ENCODE peak calls at places on chromosome 14, in ten cellular contexts. One of them, this sample, is unnamed.

GRCh38 chr14:50605776-50606175 is 45.8 kb downstream of the ATL1 start:
- DNase-seq in cardiac fibroblast: peak; percentile 74
- DNase-seq in fibroblast of lung: peak; percentile 15
- DNase-seq in neural crest cell: no peak
- DNase-seq in T follicular helper cell: no peak
- DNase-seq in stimulated activated CD4-positive, alpha-beta T cell treated with anti-CD3 and anti-CD28 coated beads, TNF-alpha, amount 100 ng/mL, for 48 hours: no peak
- DNase-seq in NCI-H446: no peak
- DNase-seq in LoVo: no peak
- DNase-seq in NCI-H146: no peak
- DNase-seq in cardiac muscle cell: peak; percentile 61
- DNase-seq in this sample: no peak

GRCh38 chr14:56065621-56066295 is 52.5 kb upstream of the PELI2 start:
- DNase-seq in stimulated activated CD4-positive, alpha-beta T cell treated with anti-CD3 and anti-CD28 coated beads, TNF-alpha, amount 100 ng/mL, for 48 hours: no peak
- DNase-seq in cardiac muscle cell: no peak
- DNase-seq in cardiac fibroblast: no peak
- DNase-seq in T follicular helper cell: no peak
- DNase-seq in NCI-H446: no peak
- DNase-seq in LoVo: no peak
- DNase-seq in neural crest cell: no peak
- DNase-seq in NCI-H146: no peak
- DNase-seq in fibroblast of lung: no peak
- DNase-seq in this sample: no peak

GRCh38 chr14:68376067-68376810 is 416.6 kb downstream of the ZFP36L1 start:
- DNase-seq in LoVo: peak; percentile 42
- DNase-seq in cardiac fibroblast: peak; percentile 39
- DNase-seq in stimulated activated CD4-positive, alpha-beta T cell treated with anti-CD3 and anti-CD28 coated beads, TNF-alpha, amount 100 ng/mL, for 48 hours: no peak
- DNase-seq in fibroblast of lung: no peak
- DNase-seq in NCI-H146: no peak
- DNase-seq in cardiac muscle cell: no peak
- DNase-seq in neural crest cell: no peak
- DNase-seq in T follicular helper cell: no peak
- DNase-seq in NCI-H446: no peak
- DNase-seq in this sample: no peak

GRCh38 chr14:103627073-103628025 is 1.7 kb upstream of the KLC1 start:
- DNase-seq in cardiac muscle cell: no peak
- DNase-seq in cardiac fibroblast: no peak
- DNase-seq in LoVo: peak; percentile 46
- DNase-seq in neural crest cell: no peak
- DNase-seq in T follicular helper cell: no peak
- DNase-seq in NCI-H146: no peak
- DNase-seq in NCI-H446: no peak
- DNase-seq in fibroblast of lung: no peak
- DNase-seq in stimulated activated CD4-positive, alpha-beta T cell treated with anti-CD3 and anti-CD28 coated beads, TNF-alpha, amount 100 ng/mL, for 48 hours: no peak
- DNase-seq in this sample: no peak

GRCh38 chr14:67285876-67286452 is 44.7 kb downstream of the PALS1 start:
- DNase-seq in NCI-H446: peak; percentile 58
- DNase-seq in stimulated activated CD4-positive, alpha-beta T cell treated with anti-CD3 and anti-CD28 coated beads, TNF-alpha, amount 100 ng/mL, for 48 hours: no peak
- DNase-seq in NCI-H146: no peak
- DNase-seq in LoVo: peak; percentile 38
- DNase-seq in T follicular helper cell: no peak
- DNase-seq in cardiac muscle cell: peak; percentile 72
- DNase-seq in fibroblast of lung: peak; percentile 79
- DNase-seq in cardiac fibroblast: peak; percentile 74
- DNase-seq in neural crest cell: no peak
- DNase-seq in this sample: peak; percentile 80

GRCh38 chr14:76257842-76258397 is 106.2 kb downstream of the GPATCH2L start:
- DNase-seq in LoVo: no peak
- DNase-seq in NCI-H446: no peak
- DNase-seq in NCI-H146: no peak
- DNase-seq in cardiac fibroblast: no peak
- DNase-seq in fibroblast of lung: no peak
- DNase-seq in stimulated activated CD4-positive, alpha-beta T cell treated with anti-CD3 and anti-CD28 coated beads, TNF-alpha, amount 100 ng/mL, for 48 hours: no peak
- DNase-seq in T follicular helper cell: no peak
- DNase-seq in cardiac muscle cell: no peak
- DNase-seq in neural crest cell: no peak
- DNase-seq in this sample: no peak

GRCh38 chr14:71739273-71739990 is 192.8 kb upstream of the RGS6 start:
- DNase-seq in cardiac fibroblast: peak; percentile 21
- DNase-seq in neural crest cell: no peak
- DNase-seq in fibroblast of lung: no peak
- DNase-seq in T follicular helper cell: no peak
- DNase-seq in NCI-H146: peak; percentile 10
- DNase-seq in LoVo: peak; percentile 73
- DNase-seq in NCI-H446: no peak
- DNase-seq in cardiac muscle cell: peak; percentile 28
- DNase-seq in stimulated activated CD4-positive, alpha-beta T cell treated with anti-CD3 and anti-CD28 coated beads, TNF-alpha, amount 100 ng/mL, for 48 hours: no peak
- DNase-seq in this sample: no peak

GRCh38 chr14:104101651-104102281 is 16.3 kb downstream of the ASPG start:
- DNase-seq in cardiac muscle cell: no peak
- DNase-seq in fibroblast of lung: no peak
- DNase-seq in stimulated activated CD4-positive, alpha-beta T cell treated with anti-CD3 and anti-CD28 coated beads, TNF-alpha, amount 100 ng/mL, for 48 hours: no peak
- DNase-seq in cardiac fibroblast: no peak
- DNase-seq in LoVo: no peak
- DNase-seq in T follicular helper cell: no peak
- DNase-seq in NCI-H146: no peak
- DNase-seq in neural crest cell: no peak
- DNase-seq in NCI-H446: no peak
- DNase-seq in this sample: no peak

GRCh38 chr14:67623114-67623513 is 3.4 kb downstream of the ARG2 start:
- DNase-seq in fibroblast of lung: peak; percentile 57
- DNase-seq in T follicular helper cell: no peak
- DNase-seq in neural crest cell: no peak
- DNase-seq in NCI-H146: no peak
- DNase-seq in cardiac muscle cell: peak; percentile 56
- DNase-seq in stimulated activated CD4-positive, alpha-beta T cell treated with anti-CD3 and anti-CD28 coated beads, TNF-alpha, amount 100 ng/mL, for 48 hours: no peak
- DNase-seq in cardiac fibroblast: peak; percentile 45
- DNase-seq in NCI-H446: no peak
- DNase-seq in LoVo: no peak
- DNase-seq in this sample: no peak

GRCh38 chr14:32560213-32560857 is 231.2 kb downstream of the AKAP6 start:
- DNase-seq in T follicular helper cell: no peak
- DNase-seq in fibroblast of lung: peak; percentile 87
- DNase-seq in stimulated activated CD4-positive, alpha-beta T cell treated with anti-CD3 and anti-CD28 coated beads, TNF-alpha, amount 100 ng/mL, for 48 hours: no peak
- DNase-seq in neural crest cell: peak; percentile 56
- DNase-seq in cardiac fibroblast: peak; percentile 90
- DNase-seq in NCI-H146: peak; percentile 34
- DNase-seq in cardiac muscle cell: peak; percentile 92
- DNase-seq in NCI-H446: peak; percentile 83
- DNase-seq in LoVo: peak; percentile 75
- DNase-seq in this sample: peak; percentile 90

GRCh38 chr14:86450075-86450474 is 920.1 kb downstream of the FLRT2 start:
- DNase-seq in cardiac muscle cell: no peak
- DNase-seq in fibroblast of lung: peak; percentile 32
- DNase-seq in neural crest cell: no peak
- DNase-seq in T follicular helper cell: no peak
- DNase-seq in NCI-H146: no peak
- DNase-seq in LoVo: no peak
- DNase-seq in NCI-H446: peak; percentile 41
- DNase-seq in stimulated activated CD4-positive, alpha-beta T cell treated with anti-CD3 and anti-CD28 coated beads, TNF-alpha, amount 100 ng/mL, for 48 hours: no peak
- DNase-seq in cardiac fibroblast: no peak
- DNase-seq in this sample: peak; percentile 54

GRCh38 chr14:101535808-101536207 is 25.5 kb upstream of the DIO3 start:
- DNase-seq in fibroblast of lung: no peak
- DNase-seq in LoVo: no peak
- DNase-seq in cardiac muscle cell: no peak
- DNase-seq in NCI-H146: no peak
- DNase-seq in NCI-H446: no peak
- DNase-seq in neural crest cell: no peak
- DNase-seq in cardiac fibroblast: no peak
- DNase-seq in stimulated activated CD4-positive, alpha-beta T cell treated with anti-CD3 and anti-CD28 coated beads, TNF-alpha, amount 100 ng/mL, for 48 hours: no peak
- DNase-seq in T follicular helper cell: no peak
- DNase-seq in this sample: no peak

GRCh38 chr14:20969336-20969735 is 14.0 kb downstream of the RNASE2 start:
- DNase-seq in LoVo: no peak
- DNase-seq in fibroblast of lung: no peak
- DNase-seq in stimulated activated CD4-positive, alpha-beta T cell treated with anti-CD3 and anti-CD28 coated beads, TNF-alpha, amount 100 ng/mL, for 48 hours: no peak
- DNase-seq in cardiac fibroblast: no peak
- DNase-seq in neural crest cell: no peak
- DNase-seq in NCI-H146: no peak
- DNase-seq in cardiac muscle cell: no peak
- DNase-seq in NCI-H446: no peak
- DNase-seq in T follicular helper cell: no peak
- DNase-seq in this sample: no peak

GRCh38 chr14:104370256-104370870 is 209.2 kb upstream of the C14orf180 start:
- DNase-seq in fibroblast of lung: no peak
- DNase-seq in neural crest cell: no peak
- DNase-seq in cardiac muscle cell: no peak
- DNase-seq in NCI-H146: no peak
- DNase-seq in cardiac fibroblast: no peak
- DNase-seq in T follicular helper cell: no peak
- DNase-seq in NCI-H446: peak; percentile 52
- DNase-seq in LoVo: peak; percentile 2
- DNase-seq in stimulated activated CD4-positive, alpha-beta T cell treated with anti-CD3 and anti-CD28 coated beads, TNF-alpha, amount 100 ng/mL, for 48 hours: no peak
- DNase-seq in this sample: peak; percentile 92

GRCh38 chr14:58717211-58717610 is 79.4 kb downstream of the DACT1 start:
- DNase-seq in LoVo: no peak
- DNase-seq in neural crest cell: no peak
- DNase-seq in cardiac muscle cell: no peak
- DNase-seq in cardiac fibroblast: no peak
- DNase-seq in NCI-H146: no peak
- DNase-seq in T follicular helper cell: no peak
- DNase-seq in stimulated activated CD4-positive, alpha-beta T cell treated with anti-CD3 and anti-CD28 coated beads, TNF-alpha, amount 100 ng/mL, for 48 hours: no peak
- DNase-seq in NCI-H446: no peak
- DNase-seq in fibroblast of lung: peak; percentile 30
- DNase-seq in this sample: no peak

GRCh38 chr14:96623676-96624484 is 121.7 kb downstream of the PAPOLA start:
- DNase-seq in neural crest cell: no peak
- DNase-seq in cardiac muscle cell: no peak
- DNase-seq in NCI-H146: no peak
- DNase-seq in cardiac fibroblast: no peak
- DNase-seq in NCI-H446: no peak
- DNase-seq in fibroblast of lung: no peak
- DNase-seq in stimulated activated CD4-positive, alpha-beta T cell treated with anti-CD3 and anti-CD28 coated beads, TNF-alpha, amount 100 ng/mL, for 48 hours: no peak
- DNase-seq in T follicular helper cell: no peak
- DNase-seq in LoVo: no peak
- DNase-seq in this sample: no peak

GRCh38 chr14:35254736-35255135 is 37.4 kb upstream of the PSMA6 start:
- DNase-seq in neural crest cell: no peak
- DNase-seq in cardiac fibroblast: no peak
- DNase-seq in T follicular helper cell: no peak
- DNase-seq in fibroblast of lung: no peak
- DNase-seq in stimulated activated CD4-positive, alpha-beta T cell treated with anti-CD3 and anti-CD28 coated beads, TNF-alpha, amount 100 ng/mL, for 48 hours: no peak
- DNase-seq in NCI-H146: no peak
- DNase-seq in NCI-H446: no peak
- DNase-seq in cardiac muscle cell: no peak
- DNase-seq in LoVo: no peak
- DNase-seq in this sample: no peak

GRCh38 chr14:66140213-66140918 is 345.8 kb upstream of the CCDC196 start:
- DNase-seq in NCI-H146: no peak
- DNase-seq in neural crest cell: no peak
- DNase-seq in stimulated activated CD4-positive, alpha-beta T cell treated with anti-CD3 and anti-CD28 coated beads, TNF-alpha, amount 100 ng/mL, for 48 hours: no peak
- DNase-seq in cardiac fibroblast: no peak
- DNase-seq in cardiac muscle cell: no peak
- DNase-seq in T follicular helper cell: no peak
- DNase-seq in fibroblast of lung: no peak
- DNase-seq in NCI-H446: no peak
- DNase-seq in LoVo: no peak
- DNase-seq in this sample: no peak

GRCh38 chr14:73472182-73473114 is 14.1 kb upstream of the NUMB start:
- DNase-seq in T follicular helper cell: no peak
- DNase-seq in NCI-H146: peak; percentile 54
- DNase-seq in stimulated activated CD4-positive, alpha-beta T cell treated with anti-CD3 and anti-CD28 coated beads, TNF-alpha, amount 100 ng/mL, for 48 hours: no peak
- DNase-seq in LoVo: peak; percentile 75
- DNase-seq in neural crest cell: no peak
- DNase-seq in fibroblast of lung: peak; percentile 86
- DNase-seq in cardiac fibroblast: peak; percentile 87
- DNase-seq in cardiac muscle cell: peak; percentile 83
- DNase-seq in NCI-H446: peak; percentile 80
- DNase-seq in this sample: peak; percentile 95

GRCh38 chr14:84566109-84566508 is 963.8 kb upstream of the FLRT2 start:
- DNase-seq in fibroblast of lung: no peak
- DNase-seq in cardiac fibroblast: no peak
- DNase-seq in LoVo: no peak
- DNase-seq in cardiac muscle cell: no peak
- DNase-seq in NCI-H146: no peak
- DNase-seq in T follicular helper cell: no peak
- DNase-seq in NCI-H446: no peak
- DNase-seq in neural crest cell: no peak
- DNase-seq in stimulated activated CD4-positive, alpha-beta T cell treated with anti-CD3 and anti-CD28 coated beads, TNF-alpha, amount 100 ng/mL, for 48 hours: no peak
- DNase-seq in this sample: no peak

GRCh38 chr14:101475468-101476257 is 85.6 kb upstream of the DIO3 start:
- DNase-seq in stimulated activated CD4-positive, alpha-beta T cell treated with anti-CD3 and anti-CD28 coated beads, TNF-alpha, amount 100 ng/mL, for 48 hours: no peak
- DNase-seq in T follicular helper cell: no peak
- DNase-seq in neural crest cell: no peak
- DNase-seq in NCI-H146: no peak
- DNase-seq in cardiac muscle cell: peak; percentile 95
- DNase-seq in fibroblast of lung: peak; percentile 94
- DNase-seq in LoVo: no peak
- DNase-seq in cardiac fibroblast: peak; percentile 89
- DNase-seq in NCI-H446: no peak
- DNase-seq in this sample: no peak

GRCh38 chr14:85532981-85533820 is 3.3 kb downstream of the FLRT2 start:
- DNase-seq in NCI-H146: peak; percentile 58
- DNase-seq in neural crest cell: peak; percentile 55
- DNase-seq in LoVo: no peak
- DNase-seq in cardiac muscle cell: peak; percentile 94
- DNase-seq in T follicular helper cell: no peak
- DNase-seq in stimulated activated CD4-positive, alpha-beta T cell treated with anti-CD3 and anti-CD28 coated beads, TNF-alpha, amount 100 ng/mL, for 48 hours: no peak
- DNase-seq in cardiac fibroblast: peak; percentile 92
- DNase-seq in NCI-H446: peak; percentile 20
- DNase-seq in fibroblast of lung: peak; percentile 90
- DNase-seq in this sample: peak; percentile 75

GRCh38 chr14:102939329-102939728 is 16.9 kb downstream of the AMN start:
- DNase-seq in fibroblast of lung: no peak
- DNase-seq in cardiac fibroblast: no peak
- DNase-seq in LoVo: no peak
- DNase-seq in cardiac muscle cell: no peak
- DNase-seq in T follicular helper cell: no peak
- DNase-seq in stimulated activated CD4-positive, alpha-beta T cell treated with anti-CD3 and anti-CD28 coated beads, TNF-alpha, amount 100 ng/mL, for 48 hours: no peak
- DNase-seq in NCI-H146: no peak
- DNase-seq in NCI-H446: no peak
- DNase-seq in neural crest cell: no peak
- DNase-seq in this sample: no peak

GRCh38 chr14:87944987-87945604 is 47.9 kb downstream of the GALC start:
- DNase-seq in fibroblast of lung: peak; percentile 73
- DNase-seq in cardiac fibroblast: peak; percentile 79
- DNase-seq in LoVo: peak; percentile 48
- DNase-seq in NCI-H446: peak; percentile 54
- DNase-seq in cardiac muscle cell: peak; percentile 73
- DNase-seq in T follicular helper cell: no peak
- DNase-seq in stimulated activated CD4-positive, alpha-beta T cell treated with anti-CD3 and anti-CD28 coated beads, TNF-alpha, amount 100 ng/mL, for 48 hours: no peak
- DNase-seq in NCI-H146: peak; percentile 19
- DNase-seq in neural crest cell: no peak
- DNase-seq in this sample: peak; percentile 66

GRCh38 chr14:100307215-100308111 is 1.2 kb upstream of the SLC25A29 start:
- DNase-seq in fibroblast of lung: no peak
- DNase-seq in T follicular helper cell: no peak
- DNase-seq in NCI-H146: peak; percentile 22
- DNase-seq in LoVo: no peak
- DNase-seq in NCI-H446: no peak
- DNase-seq in stimulated activated CD4-positive, alpha-beta T cell treated with anti-CD3 and anti-CD28 coated beads, TNF-alpha, amount 100 ng/mL, for 48 hours: no peak
- DNase-seq in cardiac fibroblast: no peak
- DNase-seq in cardiac muscle cell: no peak
- DNase-seq in neural crest cell: peak; percentile 33
- DNase-seq in this sample: no peak

GRCh38 chr14:99729991-99730875 is 46.1 kb downstream of the CYP46A1 start:
- DNase-seq in NCI-H446: peak; percentile 66
- DNase-seq in fibroblast of lung: no peak
- DNase-seq in NCI-H146: peak; percentile 15
- DNase-seq in neural crest cell: peak; percentile 98
- DNase-seq in stimulated activated CD4-positive, alpha-beta T cell treated with anti-CD3 and anti-CD28 coated beads, TNF-alpha, amount 100 ng/mL, for 48 hours: peak; percentile 59
- DNase-seq in cardiac muscle cell: no peak
- DNase-seq in cardiac fibroblast: peak; percentile 42
- DNase-seq in T follicular helper cell: peak; percentile 45
- DNase-seq in LoVo: peak; percentile 61
- DNase-seq in this sample: peak; percentile 63

GRCh38 chr14:101553393-101553792 is 7.9 kb upstream of the DIO3 start:
- DNase-seq in LoVo: no peak
- DNase-seq in cardiac muscle cell: no peak
- DNase-seq in cardiac fibroblast: no peak
- DNase-seq in NCI-H446: no peak
- DNase-seq in T follicular helper cell: no peak
- DNase-seq in NCI-H146: no peak
- DNase-seq in fibroblast of lung: no peak
- DNase-seq in neural crest cell: no peak
- DNase-seq in stimulated activated CD4-positive, alpha-beta T cell treated with anti-CD3 and anti-CD28 coated beads, TNF-alpha, amount 100 ng/mL, for 48 hours: no peak
- DNase-seq in this sample: no peak

GRCh38 chr14:91125271-91125661 is 11.4 kb downstream of the DGLUCY start:
- DNase-seq in NCI-H146: no peak
- DNase-seq in NCI-H446: no peak
- DNase-seq in LoVo: no peak
- DNase-seq in cardiac muscle cell: no peak
- DNase-seq in T follicular helper cell: no peak
- DNase-seq in cardiac fibroblast: no peak
- DNase-seq in fibroblast of lung: no peak
- DNase-seq in neural crest cell: no peak
- DNase-seq in stimulated activated CD4-positive, alpha-beta T cell treated with anti-CD3 and anti-CD28 coated beads, TNF-alpha, amount 100 ng/mL, for 48 hours: no peak
- DNase-seq in this sample: no peak